ENCODE peak calls at places on chromosomes 2 and 18, in ten cellular contexts. C is HT-29; T is DMS79 treated with DMSO at 0.1 percent for 48 hours; O is renal cortical epithelial cell; M is kidney; R is AG09309; F is GM06990; V is stimulated activated CD4-positive, alpha-beta T cell treated with anti-CD3 and anti-CD28 coated beads, Interleukin-4, amount 100 ng/mL, for 4 hours; A is activated T-cell treated with anti-CD3 and anti-CD28 coated beads, Interleukin-2, amount 50 U/mL, for 72 hours; D is iris pigment epithelial cell. Z is an unnamed sample.

GRCh38 chr2:22952671-22953070 is 432.3 kb upstream of the KLHL29 start:
- DNase-seq in M (no peak), T (no peak), V (no peak), O (peak), F (no peak), D (no peak), R (no peak), A (no peak), C (no peak), Z (no peak)

GRCh38 chr2:203383038-203383437 is 54.8 kb downstream of the ABI2 start:
- DNase-seq in R (no peak), C (no peak), M (no peak), F (no peak), D (no peak), A (no peak), V (no peak), O (peak), T (no peak), Z (peak)

GRCh38 chr18:1774261-1774660 is 797.0 kb downstream of the METTL4 start:
- DNase-seq in V (no peak), C (no peak), D (no peak), M (no peak), T (no peak), F (no peak), R (no peak), O (no peak), A (no peak), Z (no peak)

GRCh38 chr2:53593891-53594585 is 173.6 kb upstream of the CHAC2 start:
- DNase-seq in M (no peak), T (peak), V (no peak), O (peak), R (peak), A (no peak), D (peak), C (no peak), F (no peak), Z (peak)

GRCh38 chr2:163044116-163044515 is 205.5 kb upstream of the KCNH7 start:
- DNase-seq in O (peak), D (no peak), T (no peak), V (no peak), C (peak), F (no peak), R (no peak), M (no peak), A (no peak), Z (peak)

GRCh38 chr2:45541450-45541849 is 69.6 kb downstream of the SRBD1 start:
- DNase-seq in O (no peak), T (no peak), M (peak), R (no peak), V (no peak), C (no peak), A (no peak), F (peak), D (no peak), Z (no peak)

GRCh38 chr2:18446715-18447114 is 113.7 kb downstream of the RDH14 start:
- DNase-seq in R (no peak), F (no peak), T (no peak), C (no peak), O (no peak), D (no peak), M (no peak), A (no peak), V (no peak), Z (no peak)

GRCh38 chr2:37764739-37765138 is 93.3 kb upstream of the CDC42EP3 start:
- DNase-seq in D (peak), M (no peak), C (no peak), F (no peak), V (no peak), T (no peak), R (no peak), A (no peak), O (no peak), Z (peak)

GRCh38 chr2:31420936-31421335 is 6.4 kb upstream of the XDH start:
- DNase-seq in C (no peak), T (no peak), O (no peak), R (peak), V (no peak), F (no peak), A (no peak), M (no peak), D (no peak), Z (peak)

GRCh38 chr2:224712346-224712745 is 3.8 kb downstream of the CCDC195 start:
- DNase-seq in V (no peak), R (no peak), C (no peak), A (no peak), T (no peak), F (no peak), D (peak), O (no peak), M (no peak), Z (no peak)

GRCh38 chr18:12246849-12247808 is 7.0 kb upstream of the CIDEA start:
- DNase-seq in M (no peak), C (no peak), A (no peak), V (no peak), O (no peak), T (no peak), D (peak), F (no peak), R (no peak), Z (peak)

GRCh38 chr18:614980-615607 is 18.3 kb downstream of the CLUL1 start:
- DNase-seq in F (no peak), C (no peak), M (no peak), V (no peak), D (no peak), R (no peak), O (no peak), T (no peak), A (no peak), Z (no peak)

GRCh38 chr2:72293620-72294019 is 146.0 kb upstream of the CYP26B1 start:
- DNase-seq in D (peak), M (no peak), R (no peak), C (no peak), V (no peak), A (no peak), F (no peak), T (no peak), O (no peak), Z (peak)

GRCh38 chr2:199490049-199490448 is 32.3 kb upstream of the SATB2 start:
- DNase-seq in F (no peak), D (no peak), C (no peak), T (no peak), O (no peak), V (no peak), R (no peak), M (no peak), A (no peak), Z (no peak)

GRCh38 chr2:112690853-112691390 is 29.9 kb upstream of the NT5DC4 start:
- DNase-seq in D (peak), F (peak), R (no peak), O (peak), C (peak), T (no peak), V (peak), M (peak), A (peak), Z (peak)

GRCh38 chr2:108345941-108346340 is 31.8 kb upstream of the SULT1C4 start:
- DNase-seq in O (peak), A (no peak), M (no peak), T (no peak), F (no peak), C (peak), R (no peak), D (no peak), V (no peak), Z (no peak)

GRCh38 chr2:239124152-239124899 is 276.4 kb downstream of the TWIST2 start:
- DNase-seq in F (no peak), M (no peak), A (no peak), V (no peak), T (no peak), O (no peak), R (no peak), D (no peak), C (no peak), Z (no peak)

GRCh38 chr2:204019572-204020501 is 83.3 kb downstream of the ICOS start:
- DNase-seq in V (peak), C (no peak), D (peak), R (no peak), M (no peak), A (peak), O (peak), T (no peak), F (no peak), Z (peak)

GRCh38 chr18:80106482-80107051 is 2.5 kb upstream of the ADNP2 start:
- DNase-seq in V (no peak), D (no peak), M (no peak), T (no peak), A (no peak), C (no peak), O (peak), R (no peak), F (no peak), Z (no peak)

GRCh38 chr2:147204102-147204501 is 640.7 kb upstream of the ACVR2A start:
- DNase-seq in F (no peak), C (no peak), V (no peak), D (peak), R (no peak), M (no peak), O (peak), A (no peak), T (no peak), Z (peak)

GRCh38 chr2:163703386-163703785 is 32.4 kb downstream of the FIGN start:
- DNase-seq in R (no peak), A (no peak), C (no peak), V (no peak), D (no peak), F (no peak), O (no peak), M (no peak), T (no peak), Z (no peak)

GRCh38 chr2:3405876-3406275 is 26.4 kb downstream of the TRAPPC12 start:
- DNase-seq in T (no peak), A (no peak), M (no peak), C (no peak), F (no peak), V (no peak), R (no peak), D (no peak), O (no peak), Z (no peak)

GRCh38 chr2:71712179-71712818 is 258.9 kb downstream of the DYSF start:
- DNase-seq in D (no peak), C (no peak), A (no peak), M (peak), F (no peak), T (no peak), V (no peak), R (no peak), O (no peak), Z (no peak)

GRCh38 chr2:69695850-69696216 is 46.1 kb upstream of the ANXA4 start:
- DNase-seq in D (no peak), R (no peak), T (no peak), F (no peak), A (no peak), V (no peak), O (no peak), M (no peak), C (no peak), Z (no peak)

GRCh38 chr2:46923011-46923669 is 7.5 kb upstream of the MCFD2 start:
- DNase-seq in M (no peak), A (no peak), C (no peak), T (no peak), V (no peak), F (no peak), R (no peak), O (peak), D (peak), Z (peak)

GRCh38 chr2:103159018-103159417 is 397.2 kb downstream of the TMEM182 start:
- DNase-seq in V (no peak), C (no peak), F (no peak), A (no peak), M (no peak), O (no peak), R (no peak), D (no peak), T (no peak), Z (no peak)

GRCh38 chr2:128607981-128608506 is 289.4 kb upstream of the HS6ST1 start:
- DNase-seq in C (no peak), R (no peak), M (peak), F (no peak), T (no peak), A (no peak), D (no peak), O (peak), V (no peak), Z (no peak)

GRCh38 chr2:20642026-20642971 is 8.6 kb downstream of the HS1BP3 start:
- DNase-seq in A (peak), O (peak), D (peak), R (no peak), M (peak), C (peak), F (peak), T (peak), V (peak), Z (peak)